ENCODE peak calls at places on chromosomes 12 and 14, in five cellular contexts. Z, V, I, A and K are unnamed samples.

GRCh38 chr12:12681061-12681765 is 14.8 kb downstream of the GPR19 start:
- DNase-seq in Z (no peak), V (no peak), I (no peak), A (no peak), K (no peak)

GRCh38 chr12:56078427-56078826 is 1.5 kb upstream of the ERBB3 start:
- DNase-seq in Z (no peak), V (no peak), I (no peak), A (no peak), K (no peak)

GRCh38 chr12:24975425-24975824 is 26.5 kb upstream of the BCAT1 start:
- DNase-seq in Z (peak; percentile 32), V (no peak), I (no peak), A (no peak), K (peak; percentile 3)

GRCh38 chr12:45220366-45220931 is 4.6 kb downstream of the ANO6 start:
- DNase-seq in Z (no peak), V (no peak), I (no peak), A (no peak), K (no peak)

GRCh38 chr12:28966049-28966778 is 182.9 kb upstream of the FAR2 start:
- DNase-seq in Z (no peak), V (peak; percentile 44), I (no peak), A (peak; percentile 39), K (no peak)

GRCh38 chr14:100899841-100900771 is 3.4 kb downstream of the RTL1 start:
- DNase-seq in Z (peak; percentile 30), V (peak; percentile 21), I (peak; percentile 31), A (no peak), K (no peak)

GRCh38 chr14:105605501-105606304 is 79.3 kb downstream of the TMEM121 start:
- DNase-seq in Z (no peak), V (no peak), I (peak; percentile 56), A (peak; percentile 7), K (no peak)

GRCh38 chr12:63805704-63806672 is 26.3 kb downstream of the RXYLT1 start:
- DNase-seq in Z (no peak), V (peak; percentile 26), I (no peak), A (no peak), K (no peak)

GRCh38 chr14:62251237-62251636 is 489.0 kb downstream of the SNAPC1 start:
- DNase-seq in Z (no peak), V (no peak), I (no peak), A (no peak), K (no peak)

GRCh38 chr12:10175849-10176641 is 2.8 kb upstream of the TMEM52B start:
- DNase-seq in Z (no peak), V (no peak), I (no peak), A (no peak), K (no peak)

GRCh38 chr12:119725523-119725922 is 57.6 kb downstream of the PRKAB1 start:
- DNase-seq in Z (no peak), V (peak; percentile 57), I (no peak), A (no peak), K (no peak)

GRCh38 chr12:16323010-16323409 is 24.4 kb upstream of the MGST1 start:
- DNase-seq in Z (no peak), V (no peak), I (no peak), A (no peak), K (peak; percentile 44)

GRCh38 chr14:81766597-81766996 is 232.9 kb upstream of the SEL1L start:
- DNase-seq in Z (no peak), V (no peak), I (no peak), A (no peak), K (no peak)

DNA sequence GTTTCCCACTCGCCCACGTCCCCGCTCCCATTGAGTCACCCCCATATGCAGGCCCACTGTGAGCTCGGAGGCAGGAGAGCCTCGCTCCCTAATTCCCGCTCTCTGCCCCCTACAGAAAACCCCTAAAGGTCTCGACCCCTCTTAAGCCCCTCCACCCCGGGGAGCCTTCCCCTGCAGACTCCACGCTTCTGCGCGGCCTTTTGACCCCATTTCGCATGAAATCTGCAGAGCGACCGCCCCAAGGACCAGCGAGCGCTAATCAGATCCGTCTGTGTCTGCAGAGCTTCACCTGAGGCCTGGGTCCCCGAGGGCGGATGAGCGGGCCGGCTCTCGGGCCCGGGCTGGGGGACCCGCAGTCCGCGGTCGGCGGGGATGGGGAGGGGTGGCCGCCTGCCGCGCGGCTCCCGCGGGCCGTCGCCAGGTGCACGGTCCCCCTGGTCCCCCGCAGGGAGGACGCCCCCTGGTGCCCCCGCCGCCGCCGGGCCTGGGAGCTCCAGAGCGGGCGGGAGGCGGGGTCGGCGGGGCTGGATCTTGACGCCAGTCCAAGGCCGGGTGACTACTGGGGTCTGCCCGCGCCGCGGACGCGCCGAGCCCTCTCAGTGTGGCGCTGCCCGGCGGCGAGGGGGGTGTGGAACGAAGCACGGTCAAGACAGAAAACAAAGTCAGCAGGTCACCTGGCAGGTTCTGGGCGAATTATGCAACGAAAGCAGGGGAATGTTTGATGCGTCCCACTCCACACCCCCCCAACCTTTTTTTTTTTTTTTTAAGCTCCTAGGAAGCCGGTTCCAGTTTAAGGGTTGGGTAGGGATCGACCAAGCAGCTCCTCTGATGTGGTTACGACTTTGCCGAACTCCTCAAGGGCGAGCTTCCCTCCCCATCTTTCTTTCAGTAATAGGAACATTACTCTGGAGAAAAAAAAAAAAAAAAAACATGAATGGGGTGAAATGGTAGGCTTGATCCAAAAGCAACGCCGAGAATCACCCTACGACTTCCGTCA is 9.9 kb downstream of the BMP4 start:
- DNase-seq in Z (peak; percentile 67), V (peak; percentile 31), I (no peak), A (no peak), K (no peak)
- H3K4me3 ChIP-seq in Z (peak overlapping the region; percentile 31), V (no peak overlapping the region), I (no peak overlapping the region), A (peak overlapping the region; percentile 52), K (no peak overlapping the region)

DNA sequence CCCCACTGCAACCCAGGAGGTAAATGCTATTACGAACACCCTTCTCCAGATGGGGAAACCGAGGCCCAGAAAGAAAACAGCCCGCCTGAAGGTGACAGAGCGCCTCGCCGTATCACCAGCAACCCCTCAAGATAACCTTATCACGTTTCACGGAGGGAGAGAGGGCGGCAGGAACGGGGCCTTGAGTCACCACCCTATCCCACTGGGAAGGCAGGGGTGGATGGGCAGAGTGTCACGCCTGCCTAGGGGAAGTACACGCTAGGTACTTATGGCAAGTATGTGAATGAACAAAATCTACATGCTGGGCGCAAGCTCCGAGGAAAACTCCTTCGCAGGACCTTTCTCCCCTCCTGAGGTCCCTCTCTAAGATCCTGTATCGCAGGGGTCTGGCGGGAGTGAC is 17.8 kb downstream of the NCOR2 start:
- DNase-seq in Z (no peak), V (no peak), I (peak; percentile 40), A (no peak), K (no peak)
- H3K4me3 ChIP-seq in Z (no peak overlapping the region), V (no peak overlapping the region), I (no peak overlapping the region), A (no peak overlapping the region), K (no peak overlapping the region)

DNA sequence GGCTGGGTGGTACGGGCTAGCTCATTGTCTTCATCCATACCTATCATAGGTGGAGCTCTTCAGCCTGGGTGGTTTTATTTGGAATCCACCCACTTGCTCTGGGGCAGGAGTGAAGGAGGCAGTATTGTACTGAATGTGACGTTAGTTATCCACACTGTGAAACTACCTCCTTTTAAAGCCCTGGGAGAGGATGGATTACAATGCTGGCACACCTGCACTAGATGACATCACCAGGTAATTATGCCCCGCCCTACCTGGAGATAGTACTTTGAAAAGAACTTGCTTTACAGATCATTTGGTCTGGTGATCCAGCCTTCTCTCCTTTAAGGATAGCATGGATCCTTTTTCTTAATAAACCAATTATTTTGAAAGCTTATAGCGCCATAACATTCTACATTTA is 78.0 kb downstream of the B4GALNT3 start:
- DNase-seq in Z (no peak), V (peak; percentile 61), I (no peak), A (no peak), K (no peak)
- H3K4me3 ChIP-seq in Z (no peak overlapping the region), V (no peak overlapping the region), I (no peak overlapping the region), A (no peak overlapping the region), K (no peak overlapping the region)

GRCh38 chr14:67744057-67744456 is 42.4 kb downstream of the RDH12 start:
- DNase-seq in Z (peak; percentile 10), V (no peak), I (no peak), A (no peak), K (no peak)
- H3K4me3 ChIP-seq in Z (no peak overlapping the region), V (no peak overlapping the region), I (no peak overlapping the region), A (no peak overlapping the region), K (no peak overlapping the region)

DNA sequence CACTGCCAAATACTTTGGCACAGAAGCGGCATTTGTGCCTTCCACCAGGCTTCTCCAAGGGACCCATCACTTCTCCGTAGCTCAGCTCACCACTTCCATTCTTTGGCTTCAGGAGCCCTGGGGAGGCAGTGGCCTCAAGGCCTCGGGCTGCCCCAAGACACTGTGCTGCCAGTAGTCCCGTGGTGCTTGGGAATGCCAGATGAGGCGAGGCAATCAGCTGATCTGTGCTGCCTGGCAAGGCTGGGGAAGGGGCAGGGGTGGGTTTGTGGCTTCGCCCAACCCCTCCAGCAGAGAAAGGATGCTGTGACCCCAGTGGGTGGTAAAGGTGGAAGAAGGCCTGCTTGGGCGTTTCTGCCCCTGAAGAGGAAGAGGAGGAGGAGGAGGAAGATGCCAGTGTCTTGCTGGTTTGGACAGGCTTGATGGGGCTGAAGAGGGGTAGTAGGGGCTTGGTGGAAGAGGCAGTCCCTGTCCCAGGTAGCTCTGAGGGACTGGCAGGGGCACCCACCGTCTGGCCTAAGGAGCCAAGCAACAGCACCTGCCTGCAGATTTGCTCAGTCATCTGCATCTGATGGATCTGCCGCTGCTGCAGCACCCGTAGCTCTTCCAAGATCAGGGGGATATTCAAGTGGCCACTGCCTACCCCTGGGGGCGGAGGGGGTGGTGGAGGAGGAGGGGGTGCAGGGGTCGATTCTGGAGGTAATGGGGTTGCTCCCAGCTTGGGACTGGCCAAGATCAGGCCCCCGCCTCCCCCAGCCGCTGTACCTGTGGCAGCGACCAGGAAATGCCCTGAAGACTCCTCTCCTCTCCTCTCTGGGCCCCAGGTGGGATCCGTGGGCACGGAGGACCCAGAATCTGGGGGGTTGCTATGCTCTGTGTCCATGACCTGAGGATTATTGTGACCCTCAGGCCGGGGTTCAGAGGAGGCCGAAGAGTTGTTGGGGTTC is 1.3 kb downstream of the SALL2 start:
- DNase-seq in Z (no peak), V (no peak), I (peak; percentile 71), A (no peak), K (no peak)
- H3K4me3 ChIP-seq in Z (peak overlapping the region; percentile 87), V (no peak overlapping the region), I (no peak overlapping the region), A (peak overlapping the region; percentile 74), K (no peak overlapping the region)

GRCh38 chr12:102483466-102483865 is 3.1 kb upstream of the IGF1 start:
- DNase-seq in Z (no peak), V (no peak), I (no peak), A (no peak), K (no peak)
- H3K4me3 ChIP-seq in Z (no peak overlapping the region), V (no peak overlapping the region), I (no peak overlapping the region), A (no peak overlapping the region), K (no peak overlapping the region)

DNA sequence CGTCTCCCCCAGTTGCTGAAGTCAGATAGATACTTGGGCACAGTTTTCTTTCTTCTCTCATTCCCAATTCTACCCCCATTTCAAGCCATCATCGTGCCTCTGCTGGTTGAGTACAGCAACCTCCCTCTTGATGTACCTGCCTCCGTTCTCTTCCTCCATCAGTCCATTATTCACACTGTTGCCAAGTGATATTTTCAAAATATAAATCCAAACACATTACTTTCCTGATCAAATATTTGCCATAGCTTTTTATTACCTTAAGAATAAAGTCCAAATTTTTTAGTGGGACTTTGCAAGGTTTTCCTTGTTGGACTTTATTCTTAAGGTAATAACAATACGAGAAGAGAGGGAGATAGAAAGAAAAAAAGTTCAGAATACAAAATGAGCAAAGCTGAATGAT is 18.6 kb upstream of the SSPN start:
- DNase-seq in Z (no peak), V (no peak), I (no peak), A (no peak), K (no peak)
- H3K4me3 ChIP-seq in Z (no peak overlapping the region), V (no peak overlapping the region), I (no peak overlapping the region), A (no peak overlapping the region), K (no peak overlapping the region)